ENCODE peak calls at places on chromosomes 12 and 14, in five cellular contexts. U is stomach; L is naive thymus-derived CD4-positive, alpha-beta T cell; V is PC-3; F is cardiac muscle cell. Q is an unnamed sample.

GRCh38 chr12:32860182-32860581 is 36.4 kb downstream of the PKP2 start:
- DNase-seq in U (no peak), L (no peak), V (no peak), F (peak; percentile 51), Q (no peak)

GRCh38 chr12:124814741-124815613 is 48.7 kb downstream of the SCARB1 start:
- DNase-seq in U (no peak), L (no peak), V (no peak), F (no peak), Q (no peak)

GRCh38 chr14:92109490-92109889 is 3.1 kb upstream of the ATXN3 start:
- DNase-seq in U (no peak), L (no peak), V (no peak), F (no peak), Q (no peak)

GRCh38 chr12:69966409-69966808 is 141.4 kb downstream of the MYRFL start:
- DNase-seq in U (no peak), L (no peak), V (peak; percentile 95), F (no peak), Q (no peak)

GRCh38 chr12:24201258-24201970 is 251.9 kb upstream of the SOX5 start:
- DNase-seq in U (no peak), L (no peak), V (no peak), F (no peak), Q (no peak)

GRCh38 chr14:31021576-31021949 is 3.9 kb upstream of the AP4S1 start:
- DNase-seq in U (no peak), L (no peak), V (no peak), F (no peak), Q (no peak)

GRCh38 chr12:28575593-28576205 is 385.4 kb downstream of the CCDC91 start:
- DNase-seq in U (no peak), L (no peak), V (peak; percentile 52), F (no peak), Q (no peak)

GRCh38 chr14:23366163-23366921 is 1.4 kb upstream of the EFS start:
- DNase-seq in U (no peak), L (no peak), V (no peak), F (peak; percentile 88), Q (no peak)

GRCh38 chr12:112266473-112266872 is 115.8 kb downstream of the HECTD4 start:
- DNase-seq in U (no peak), L (no peak), V (no peak), F (no peak), Q (no peak)
- H3K36me3 ChIP-seq in U (peaks cover 84% of the 10 kb centered on the region), L (no peaks in the 10 kb centered on the region), V (peaks cover 19% of the 10 kb centered on the region), F (peaks cover 45% of the 10 kb centered on the region), Q (peaks cover 14% of the 10 kb centered on the region)

GRCh38 chr12:43095669-43096068 is 456.3 kb downstream of the ADAMTS20 start:
- DNase-seq in U (no peak), L (no peak), V (no peak), F (no peak), Q (no peak)
- H3K36me3 ChIP-seq in U (no peaks in the 10 kb centered on the region), L (no peaks in the 10 kb centered on the region), V (no peaks in the 10 kb centered on the region), F (no peaks in the 10 kb centered on the region), Q (no peaks in the 10 kb centered on the region)

DNA sequence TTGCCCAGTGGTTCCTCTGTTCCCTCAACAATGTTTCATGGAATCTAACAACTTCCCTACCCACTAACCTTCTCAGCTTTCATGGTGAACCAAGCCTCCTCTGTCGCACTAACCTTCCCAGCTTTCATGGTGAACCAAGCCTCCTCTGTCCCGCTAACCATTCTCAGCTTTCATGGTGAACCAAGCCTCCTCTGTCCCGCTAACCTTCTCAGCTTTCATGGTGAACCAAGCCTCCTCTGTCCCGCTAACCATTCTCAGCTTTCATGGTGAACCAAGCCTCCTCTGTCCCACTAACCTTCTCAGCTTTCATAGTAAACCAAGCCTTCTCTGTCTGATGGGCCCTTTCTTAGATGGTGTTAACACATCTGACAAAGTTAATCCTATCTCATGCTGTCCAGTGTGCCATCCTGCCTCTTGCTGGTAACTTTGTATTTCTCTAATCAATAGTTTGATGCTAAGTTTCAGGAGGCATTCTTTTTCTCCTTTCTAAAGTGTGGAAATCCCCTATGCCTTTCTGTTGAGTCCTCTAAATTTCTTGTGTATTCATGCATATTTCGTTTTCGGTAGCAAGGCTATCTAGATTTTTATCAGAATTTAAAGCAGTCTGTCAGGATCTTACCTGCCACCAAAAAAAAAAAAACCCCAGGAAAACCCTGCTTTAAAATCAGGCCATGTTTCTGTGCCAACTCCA is 26.8 kb upstream of the KCNK13 start:
- DNase-seq in U (no peak), L (no peak), V (no peak), F (no peak), Q (no peak)
- H3K36me3 ChIP-seq in U (peaks cover 61% of the 10 kb centered on the region), L (peaks cover 9% of the 10 kb centered on the region), V (peaks cover 33% of the 10 kb centered on the region), F (peaks cover 9% of the 10 kb centered on the region), Q (peaks cover 50% of the 10 kb centered on the region)

DNA sequence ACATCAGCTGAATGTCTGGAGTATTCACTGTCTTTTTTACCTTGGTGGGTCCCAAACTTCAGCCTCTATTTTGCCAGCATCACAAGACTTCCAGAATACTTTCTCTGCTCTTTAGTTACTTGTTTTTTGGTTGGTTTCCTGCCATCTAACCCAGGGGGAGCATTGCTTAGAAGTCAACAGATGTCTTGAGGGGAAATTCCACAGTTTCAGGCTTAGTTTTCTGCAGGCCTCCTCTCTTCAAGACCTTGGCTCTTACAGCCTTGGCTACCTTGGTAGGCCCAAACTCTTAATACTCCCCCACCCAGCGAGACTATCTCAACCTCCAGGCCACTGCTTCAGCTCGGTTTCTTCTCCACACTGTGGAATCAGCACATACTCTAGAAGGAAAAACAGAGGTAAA is 41.7 kb downstream of the NEDD1 start:
- DNase-seq in U (no peak), L (no peak), V (no peak), F (no peak), Q (no peak)
- H3K36me3 ChIP-seq in U (peaks cover 80% of the 10 kb centered on the region), L (peaks cover 6% of the 10 kb centered on the region), V (peaks cover 31% of the 10 kb centered on the region), F (peaks cover 28% of the 10 kb centered on the region), Q (peaks cover 32% of the 10 kb centered on the region)

GRCh38 chr12:111242190-111242589 is 126.7 kb downstream of the PHETA1 start:
- DNase-seq in U (no peak), L (no peak), V (no peak), F (no peak), Q (no peak)
- H3K36me3 ChIP-seq in U (no peaks in the 10 kb centered on the region), L (no peaks in the 10 kb centered on the region), V (no peaks in the 10 kb centered on the region), F (no peaks in the 10 kb centered on the region), Q (no peaks in the 10 kb centered on the region)